ENCODE peak calls at places on chromosome 21, in six cellular contexts. T, W, D, U, E and Q are unnamed samples.

GRCh38 chr21:28160378-28160777 is 832.3 kb downstream of the LTN1 start:
- DNase-seq in T (no peak), D (no peak), W (no peak), E (no peak), U (no peak), Q (no peak)

GRCh38 chr21:30102881-30103280 is 63.7 kb downstream of the CLDN17 start:
- DNase-seq in E (no peak), W (no peak), D (no peak), T (peak), U (no peak), Q (no peak)

GRCh38 chr21:34734696-34735095 is 65.9 kb downstream of the CLIC6 start:
- DNase-seq in D (no peak), T (no peak), W (no peak), U (no peak), E (no peak), Q (no peak)

GRCh38 chr21:33132054-33132453 is 62.1 kb downstream of the OLIG1 start:
- DNase-seq in U (no peak), E (no peak), D (no peak), W (no peak), T (no peak), Q (no peak)

GRCh38 chr21:42988234-42988965 is 14.0 kb downstream of the PKNOX1 start:
- DNase-seq in W (no peak), U (no peak), T (no peak), E (no peak), D (no peak), Q (no peak)

GRCh38 chr21:43778469-43779335 is 2.6 kb upstream of the CSTB start:
- DNase-seq in U (no peak), T (no peak), D (no peak), E (no peak), W (no peak), Q (peak)

GRCh38 chr21:31576428-31576827 is 83.1 kb upstream of the SOD1 start:
- DNase-seq in E (no peak), U (no peak), T (no peak), W (no peak), D (no peak), Q (no peak)

GRCh38 chr21:45541221-45542039 is 810 bp downstream of the SLC19A1 start:
- DNase-seq in W (peak), U (peak), D (peak), E (peak), T (peak), Q (peak)

GRCh38 chr21:37367301-37367757 is 756 bp downstream of the DYRK1A start:
- DNase-seq in U (no peak), D (no peak), E (no peak), W (no peak), T (no peak), Q (no peak)

GRCh38 chr21:41589131-41589530 is 81.2 kb upstream of the TMPRSS2 start:
- DNase-seq in T (peak), W (no peak), U (no peak), D (no peak), E (no peak), Q (no peak)

GRCh38 chr21:29176721-29177120 is 46.3 kb downstream of the MAP3K7CL start:
- DNase-seq in T (no peak), U (no peak), D (no peak), E (no peak), W (no peak), Q (no peak)

GRCh38 chr21:36753556-36753955 is 54.6 kb downstream of the SIM2 start:
- DNase-seq in W (peak), D (no peak), U (no peak), E (no peak), T (no peak), Q (no peak)

GRCh38 chr21:37338671-37339526 is 27.7 kb upstream of the DYRK1A start:
- DNase-seq in E (peak), T (no peak), W (peak), U (peak), D (no peak), Q (no peak)

GRCh38 chr21:36791695-36792451 is 93.0 kb downstream of the SIM2 start:
- DNase-seq in D (no peak), E (no peak), T (peak), U (no peak), W (no peak), Q (no peak)

GRCh38 chr21:33968082-33968997 is 52.7 kb upstream of the ATP5PO start:
- DNase-seq in E (no peak), D (no peak), U (peak), W (no peak), T (no peak), Q (no peak)

GRCh38 chr21:15051652-15052554 is 12.9 kb downstream of the NRIP1 start:
- DNase-seq in U (no peak), W (no peak), T (no peak), E (no peak), D (no peak), Q (no peak)

GRCh38 chr21:32315511-32316362 is 17.1 kb downstream of the MRAP start:
- DNase-seq in U (no peak), D (no peak), T (no peak), W (no peak), E (no peak), Q (no peak)

GRCh38 chr21:25005388-25005787 is 601.9 kb downstream of the MRPL39 start:
- DNase-seq in D (no peak), U (peak), E (no peak), T (no peak), W (no peak), Q (peak)

GRCh38 chr21:26883768-26884167 is 38.6 kb upstream of the ADAMTS1 start:
- DNase-seq in E (no peak), U (no peak), W (no peak), D (no peak), T (no peak), Q (no peak)

GRCh38 chr21:44549525-44550211 is 1.6 kb downstream of the KRTAP10-2 start:
- DNase-seq in U (no peak), E (no peak), W (no peak), T (peak), D (no peak), Q (no peak)

GRCh38 chr21:45386728-45387371 is 18.1 kb upstream of the COL18A1 start:
- DNase-seq in T (no peak), W (peak), U (peak), E (no peak), D (no peak), Q (no peak)

GRCh38 chr21:38984568-38984967 is 178.8 kb downstream of the ETS2 start:
- DNase-seq in D (no peak), W (no peak), T (no peak), E (no peak), U (no peak), Q (peak)

GRCh38 chr21:45982256-45982757 is 737 bp downstream of the COL6A1 start:
- DNase-seq in T (peak), U (no peak), E (no peak), D (no peak), W (no peak), Q (no peak)

GRCh38 chr21:45473496-45474322 is 68.5 kb downstream of the SLC19A1 start:
- DNase-seq in U (no peak), D (no peak), E (no peak), W (no peak), T (no peak), Q (no peak)

GRCh38 chr21:45021428-45022347 is 52.7 kb upstream of the ADARB1 start:
- DNase-seq in U (no peak), E (no peak), D (no peak), W (no peak), T (no peak), Q (no peak)

GRCh38 chr21:42171091-42172053 is 47.6 kb upstream of the ABCG1 start:
- DNase-seq in U (no peak), T (peak), W (peak), D (no peak), E (no peak), Q (no peak)

GRCh38 chr21:21737186-21737585 is 739.0 kb downstream of the NCAM2 start:
- DNase-seq in D (no peak), T (no peak), E (no peak), U (no peak), W (no peak), Q (no peak)

GRCh38 chr21:46509760-46510159 is 51.1 kb downstream of the DIP2A start:
- DNase-seq in E (no peak), T (no peak), W (no peak), U (no peak), D (no peak), Q (no peak)

GRCh38 chr21:43718872-43719747 is at the start of gene PDXK:
- DNase-seq in W (peak), U (peak), D (peak), T (peak), E (peak), Q (peak)

GRCh38 chr21:45496151-45496967 is 45.9 kb downstream of the SLC19A1 start:
- DNase-seq in T (no peak), U (no peak), W (no peak), E (no peak), D (no peak), Q (no peak)

GRCh38 chr21:45358261-45358670 is 46.7 kb upstream of the COL18A1 start:
- DNase-seq in D (no peak), T (no peak), W (no peak), E (no peak), U (no peak), Q (no peak)

GRCh38 chr21:37208741-37209225 is 58.4 kb downstream of the VPS26C start:
- DNase-seq in E (no peak), W (no peak), T (no peak), D (no peak), U (no peak), Q (no peak)

GRCh38 chr21:42225571-42226155 is 6.7 kb downstream of the ABCG1 start:
- DNase-seq in E (no peak), D (no peak), T (peak), U (no peak), W (no peak), Q (no peak)

GRCh38 chr21:36422279-36423098 is 37.3 kb downstream of the CHAF1B start:
- DNase-seq in E (peak), W (peak), T (peak), U (peak), D (no peak), Q (no peak)